ENCODE peak calls at places on chromosomes 13 and 19, in nine cellular contexts. S is adrenal gland; V is colonic mucosa; W is CD4-positive, alpha-beta memory T cell; L is fibroblast of lung; J is thoracic aorta; C is CD8-positive, alpha-beta T cell; H is astrocyte; M is H1. B is an unnamed sample.

GRCh38 chr13:62629618-62630017 is 1214.0 kb upstream of the PCDH20 start:
- DNase-seq in S (no peak), V (no peak), W (no peak), L (no peak), J (no peak), C (no peak), H (no peak), M (no peak), B (no peak)

GRCh38 chr13:53005631-53006030 is 23.0 kb upstream of the OLFM4 start:
- DNase-seq in S (no peak), V (no peak), W (no peak), L (no peak), J (no peak), C (no peak), H (no peak), M (no peak), B (no peak)

GRCh38 chr13:70408865-70409264 is 300.6 kb upstream of the KLHL1 start:
- DNase-seq in S (no peak), V (no peak), W (no peak), L (no peak), J (no peak), C (no peak), H (no peak), M (no peak), B (no peak)

GRCh38 chr13:110560606-110561334 is 752 bp downstream of the RAB20 start:
- DNase-seq in S (peak; percentile 74), V (no peak), W (peak; percentile 14), L (peak; percentile 30), J (no peak), C (no peak), H (no peak), M (no peak), B (peak; percentile 20)

GRCh38 chr13:110239280-110240120 is 67.5 kb downstream of the COL4A1 start:
- DNase-seq in S (no peak), V (no peak), W (no peak), L (no peak), J (no peak), C (no peak), H (no peak), M (peak; percentile 19), B (no peak)

GRCh38 chr13:110023729-110024645 is 237.6 kb upstream of the IRS2 start:
- DNase-seq in S (no peak), V (no peak), W (no peak), L (peak; percentile 83), J (peak; percentile 22), C (no peak), H (no peak), M (no peak), B (no peak)

GRCh38 chr19:6707011-6707657 is 13.3 kb downstream of the C3 start:
- DNase-seq in S (no peak), V (no peak), W (no peak), L (no peak), J (no peak), C (no peak), H (no peak), M (no peak), B (no peak)

GRCh38 chr13:90710355-90710754 is 637.1 kb upstream of the MIR17HG start:
- DNase-seq in S (no peak), V (no peak), W (no peak), L (no peak), J (no peak), C (no peak), H (peak; percentile 42), M (no peak), B (no peak)

GRCh38 chr13:83825676-83826075 is 56.6 kb downstream of the SLITRK1 start:
- DNase-seq in S (no peak), V (no peak), W (no peak), L (no peak), J (no peak), C (no peak), H (peak; percentile 12), M (no peak), B (no peak)

GRCh38 chr19:5958074-5958850 is 19.7 kb downstream of the RANBP3 start:
- DNase-seq in S (no peak), V (no peak), W (no peak), L (no peak), J (no peak), C (no peak), H (no peak), M (no peak), B (no peak)

GRCh38 chr13:106087201-106087600 is 448.3 kb downstream of the EFNB2 start:
- DNase-seq in S (no peak), V (no peak), W (no peak), L (no peak), J (no peak), C (no peak), H (no peak), M (no peak), B (no peak)

GRCh38 chr13:107854880-107855279 is 360.5 kb downstream of the LIG4 start:
- DNase-seq in S (no peak), V (no peak), W (no peak), L (no peak), J (no peak), C (no peak), H (no peak), M (no peak), B (no peak)

GRCh38 chr13:21546372-21546771 is 57.6 kb downstream of the MICU2 start:
- DNase-seq in S (no peak), V (no peak), W (no peak), L (peak; percentile 15), J (no peak), C (no peak), H (no peak), M (no peak), B (no peak)

GRCh38 chr13:74077847-74078246 is 56.4 kb downstream of the KLF12 start:
- DNase-seq in S (no peak), V (no peak), W (no peak), L (peak; percentile 40), J (no peak), C (no peak), H (no peak), M (no peak), B (no peak)

DNA sequence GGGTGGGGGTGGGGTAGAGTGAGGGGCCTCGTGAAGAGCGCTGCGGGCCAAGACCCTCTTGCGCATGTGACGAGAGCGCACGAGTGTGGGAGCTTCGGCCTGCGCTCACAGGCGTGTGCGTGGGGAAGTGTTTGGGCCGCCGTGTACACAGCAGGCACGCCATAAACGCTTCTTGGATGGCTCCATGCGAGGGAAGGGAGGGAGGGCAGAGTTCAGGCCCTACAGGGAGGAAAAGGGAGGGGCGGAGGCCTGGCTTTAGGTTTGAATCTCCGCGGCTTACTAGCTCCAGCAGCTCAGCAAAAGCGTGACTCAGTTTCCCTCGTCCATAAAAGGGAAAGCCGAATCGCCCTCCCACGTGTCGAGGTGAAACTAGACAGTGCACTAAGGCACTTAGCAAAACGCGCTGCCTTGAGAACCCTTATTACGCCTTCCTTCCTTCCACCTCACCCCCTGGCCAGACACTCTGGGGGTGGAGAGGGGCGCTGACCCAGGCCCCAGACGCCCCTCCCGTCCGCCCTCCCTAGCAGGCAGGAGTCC is 12.5 kb downstream of the GADD45B start:
- DNase-seq in S (no peak), V (peak; percentile 77), W (no peak), L (no peak), J (no peak), C (no peak), H (no peak), M (no peak), B (no peak)
- H3K4me3 ChIP-seq in S (no peak overlapping the region), V (peak overlapping the region; percentile 39), W (no peak overlapping the region), L (no peak overlapping the region), J (peak overlapping the region; percentile 79), C (peak overlapping the region; percentile 33), H (peak overlapping the region; percentile 24), M (peak overlapping the region; percentile 61), B (peak overlapping the region; percentile 29)

GRCh38 chr13:24489721-24490120 is 22.9 kb downstream of the PARP4 start:
- DNase-seq in S (no peak), V (no peak), W (no peak), L (no peak), J (no peak), C (no peak), H (no peak), M (no peak), B (no peak)

GRCh38 chr13:24495151-24495729 is 17.3 kb downstream of the PARP4 start:
- DNase-seq in S (no peak), V (no peak), W (no peak), L (no peak), J (no peak), C (no peak), H (no peak), M (no peak), B (no peak)

GRCh38 chr13:24497742-24498141 is 14.8 kb downstream of the PARP4 start:
- DNase-seq in S (no peak), V (no peak), W (no peak), L (no peak), J (no peak), C (no peak), H (no peak), M (no peak), B (no peak)

GRCh38 chr13:24491853-24492252 is 20.7 kb downstream of the PARP4 start:
- DNase-seq in S (peak; percentile 20), V (no peak), W (no peak), L (no peak), J (no peak), C (no peak), H (no peak), M (no peak), B (peak; percentile 6)

GRCh38 chr13:24493356-24493755 is 19.2 kb downstream of the PARP4 start:
- DNase-seq in S (no peak), V (no peak), W (no peak), L (no peak), J (no peak), C (no peak), H (peak; percentile 14), M (no peak), B (no peak)
- H3K36me3 ChIP-seq in S (no peaks in the 10 kb centered on the region), V (peaks cover 30% of the 10 kb centered on the region), W (peaks cover 74% of the 10 kb centered on the region), L (peaks cover 14% of the 10 kb centered on the region), J (peaks cover 75% of the 10 kb centered on the region), C (peaks cover 51% of the 10 kb centered on the region), H (peaks cover 58% of the 10 kb centered on the region), M (peaks cover 49% of the 10 kb centered on the region), B (peaks cover 65% of the 10 kb centered on the region)

DNA sequence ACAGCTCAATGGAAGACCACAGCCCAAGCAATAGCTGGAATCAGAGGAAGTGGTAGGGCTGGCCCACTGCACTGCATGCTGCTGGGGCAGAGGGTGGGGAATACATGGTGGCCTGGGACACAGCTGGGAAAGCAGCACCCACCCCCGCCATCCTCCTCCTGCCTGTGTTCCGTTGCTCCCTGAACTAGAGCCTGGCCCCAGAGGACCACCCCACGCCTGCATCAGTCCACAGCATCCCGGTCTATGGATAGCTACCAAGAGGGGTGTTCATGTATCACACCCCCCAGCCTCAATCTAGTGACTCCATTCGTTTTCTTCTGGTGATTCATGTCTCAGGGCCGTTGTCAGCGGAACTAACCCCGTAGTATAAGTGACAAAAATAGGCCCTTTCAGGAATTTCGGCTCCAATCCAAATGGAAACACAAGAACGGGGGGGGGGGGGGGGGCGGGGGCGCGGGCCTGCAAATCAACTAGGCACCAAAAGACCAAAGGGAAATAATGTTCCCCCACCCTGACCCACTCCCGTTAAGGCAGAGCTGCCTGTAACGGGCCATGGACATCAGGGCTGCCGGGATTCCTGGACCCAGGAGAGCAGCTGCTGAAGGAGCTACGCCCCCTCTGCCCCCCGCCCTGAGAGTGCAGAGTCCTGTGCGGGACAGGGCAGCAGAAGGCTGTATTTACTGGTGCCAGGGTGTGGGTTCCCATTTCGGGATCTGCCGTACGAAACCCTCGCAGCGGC is 18.9 kb upstream of the EPHX3 start:
- DNase-seq in S (peak; percentile 65), V (no peak), W (no peak), L (peak; percentile 63), J (peak; percentile 56), C (no peak), H (peak; percentile 85), M (no peak), B (peak; percentile 86)
- H3K4me3 ChIP-seq in S (no peak overlapping the region), V (no peak overlapping the region), W (no peak overlapping the region), L (no peak overlapping the region), J (peak overlapping the region; percentile 64), C (no peak overlapping the region), H (peak overlapping the region; percentile 35), M (no peak overlapping the region), B (peak overlapping the region; percentile 38)

GRCh38 chr19:33108161-33108560 is 23.8 kb upstream of the WDR88 start:
- DNase-seq in S (no peak), V (no peak), W (no peak), L (no peak), J (no peak), C (no peak), H (no peak), M (no peak), B (no peak)
- H3K36me3 ChIP-seq in S (no peaks in the 10 kb centered on the region), V (no peaks in the 10 kb centered on the region), W (peaks cover 44% of the 10 kb centered on the region), L (peaks cover 4% of the 10 kb centered on the region), J (peaks cover 36% of the 10 kb centered on the region), C (peaks cover 33% of the 10 kb centered on the region), H (peaks cover 18% of the 10 kb centered on the region), M (peaks cover 28% of the 10 kb centered on the region), B (peaks cover 18% of the 10 kb centered on the region)

B was measured in brain microvascular endothelial cell.